ENCODE peak calls at places on chromosome 20, in eight cellular contexts. One of them, this sample, is unnamed.

GRCh38 chr20:50744143-50744792 is 12.9 kb downstream of the PARD6B start:
- DNase-seq in NB4: peak; percentile 31
- DNase-seq in A673: peak; percentile 86
- DNase-seq in ascending aorta: no peak
- DNase-seq in astrocyte: peak; percentile 78
- DNase-seq in epithelial cell of esophagus: peak; percentile 90
- DNase-seq in testis: peak; percentile 84
- DNase-seq in GM12878: no peak
- DNase-seq in this sample: peak; percentile 83

GRCh38 chr20:21609221-21609620 is 95.4 kb upstream of the NKX2-2 start:
- DNase-seq in NB4: no peak
- DNase-seq in A673: peak; percentile 26
- DNase-seq in ascending aorta: no peak
- DNase-seq in astrocyte: no peak
- DNase-seq in epithelial cell of esophagus: peak; percentile 23
- DNase-seq in testis: no peak
- DNase-seq in GM12878: no peak
- DNase-seq in this sample: peak; percentile 30

GRCh38 chr20:24314053-24314452 is 155.4 kb upstream of the SYNDIG1 start:
- DNase-seq in NB4: no peak
- DNase-seq in A673: no peak
- DNase-seq in ascending aorta: no peak
- DNase-seq in astrocyte: no peak
- DNase-seq in epithelial cell of esophagus: no peak
- DNase-seq in testis: no peak
- DNase-seq in GM12878: no peak
- DNase-seq in this sample: no peak

GRCh38 chr20:57742506-57743180 is 32.8 kb upstream of the PMEPA1 start:
- DNase-seq in NB4: no peak
- DNase-seq in A673: no peak
- DNase-seq in ascending aorta: no peak
- DNase-seq in astrocyte: no peak
- DNase-seq in epithelial cell of esophagus: no peak
- DNase-seq in testis: no peak
- DNase-seq in GM12878: no peak
- DNase-seq in this sample: no peak

GRCh38 chr20:63128956-63129355 is 87.0 kb downstream of the YTHDF1 start:
- DNase-seq in NB4: no peak
- DNase-seq in A673: no peak
- DNase-seq in ascending aorta: no peak
- DNase-seq in astrocyte: no peak
- DNase-seq in epithelial cell of esophagus: no peak
- DNase-seq in testis: no peak
- DNase-seq in GM12878: no peak
- DNase-seq in this sample: no peak

GRCh38 chr20:21516861-21517565 is 3.1 kb upstream of the NKX2-2 start:
- DNase-seq in NB4: no peak
- DNase-seq in A673: peak; percentile 44
- DNase-seq in ascending aorta: no peak
- DNase-seq in astrocyte: no peak
- DNase-seq in epithelial cell of esophagus: no peak
- DNase-seq in testis: no peak
- DNase-seq in GM12878: no peak
- DNase-seq in this sample: no peak

GRCh38 chr20:17171750-17172149 is 55.1 kb upstream of the PCSK2 start:
- DNase-seq in NB4: no peak
- DNase-seq in A673: peak; percentile 25
- DNase-seq in ascending aorta: no peak
- DNase-seq in astrocyte: no peak
- DNase-seq in epithelial cell of esophagus: no peak
- DNase-seq in testis: no peak
- DNase-seq in GM12878: no peak
- DNase-seq in this sample: peak; percentile 5

GRCh38 chr20:58374906-58375760 is 13.9 kb upstream of the VAPB start:
- DNase-seq in NB4: no peak
- DNase-seq in A673: peak; percentile 7
- DNase-seq in ascending aorta: no peak
- DNase-seq in astrocyte: peak; percentile 60
- DNase-seq in epithelial cell of esophagus: no peak
- DNase-seq in testis: no peak
- DNase-seq in GM12878: no peak
- DNase-seq in this sample: peak; percentile 58

GRCh38 chr20:15702161-15702560 is 871.1 kb downstream of the KIF16B start:
- DNase-seq in NB4: no peak
- DNase-seq in A673: no peak
- DNase-seq in ascending aorta: no peak
- DNase-seq in astrocyte: peak; percentile 40
- DNase-seq in epithelial cell of esophagus: no peak
- DNase-seq in testis: no peak
- DNase-seq in GM12878: no peak
- DNase-seq in this sample: no peak

GRCh38 chr20:14957416-14957815 is 620.0 kb upstream of the FLRT3 start:
- DNase-seq in NB4: no peak
- DNase-seq in A673: no peak
- DNase-seq in ascending aorta: no peak
- DNase-seq in astrocyte: no peak
- DNase-seq in epithelial cell of esophagus: no peak
- DNase-seq in testis: no peak
- DNase-seq in GM12878: no peak
- DNase-seq in this sample: no peak

GRCh38 chr20:62804632-62805364 is at the start of gene OGFR:
- DNase-seq in NB4: peak; percentile 83
- DNase-seq in A673: peak; percentile 65
- DNase-seq in ascending aorta: no peak
- DNase-seq in astrocyte: peak; percentile 21
- DNase-seq in epithelial cell of esophagus: peak; percentile 51
- DNase-seq in testis: peak; percentile 73
- DNase-seq in GM12878: no peak
- DNase-seq in this sample: peak; percentile 41

GRCh38 chr20:49320460-49320859 is 42.6 kb upstream of the ZNFX1 start:
- DNase-seq in NB4: peak; percentile 28
- DNase-seq in A673: peak; percentile 57
- DNase-seq in ascending aorta: no peak
- DNase-seq in astrocyte: peak; percentile 27
- DNase-seq in epithelial cell of esophagus: peak; percentile 58
- DNase-seq in testis: peak; percentile 34
- DNase-seq in GM12878: no peak
- DNase-seq in this sample: peak; percentile 54

GRCh38 chr20:6381887-6382286 is 259.1 kb upstream of the FERMT1 start:
- DNase-seq in NB4: no peak
- DNase-seq in A673: peak; percentile 47
- DNase-seq in ascending aorta: no peak
- DNase-seq in astrocyte: peak; percentile 11
- DNase-seq in epithelial cell of esophagus: peak; percentile 33
- DNase-seq in testis: no peak
- DNase-seq in GM12878: no peak
- DNase-seq in this sample: no peak

GRCh38 chr20:58981564-58982364 is 708 bp downstream of the NELFCD start:
- DNase-seq in NB4: peak; percentile 50
- DNase-seq in A673: peak; percentile 25
- DNase-seq in ascending aorta: no peak
- DNase-seq in astrocyte: peak; percentile 11
- DNase-seq in epithelial cell of esophagus: peak; percentile 33
- DNase-seq in testis: no peak
- DNase-seq in GM12878: no peak
- DNase-seq in this sample: no peak

GRCh38 chr20:58818585-58819285 is 32.0 kb downstream of the GNAS-AS1 start:
- DNase-seq in NB4: peak; percentile 92
- DNase-seq in A673: no peak
- DNase-seq in ascending aorta: no peak
- DNase-seq in astrocyte: peak; percentile 97
- DNase-seq in epithelial cell of esophagus: peak; percentile 62
- DNase-seq in testis: no peak
- DNase-seq in GM12878: peak; percentile 3
- DNase-seq in this sample: peak; percentile 93

GRCh38 chr20:16709017-16709416 is 20.8 kb upstream of the SNRPB2 start:
- DNase-seq in NB4: peak; percentile 41
- DNase-seq in A673: no peak
- DNase-seq in ascending aorta: no peak
- DNase-seq in astrocyte: no peak
- DNase-seq in epithelial cell of esophagus: no peak
- DNase-seq in testis: no peak
- DNase-seq in GM12878: no peak
- DNase-seq in this sample: no peak

DNA sequence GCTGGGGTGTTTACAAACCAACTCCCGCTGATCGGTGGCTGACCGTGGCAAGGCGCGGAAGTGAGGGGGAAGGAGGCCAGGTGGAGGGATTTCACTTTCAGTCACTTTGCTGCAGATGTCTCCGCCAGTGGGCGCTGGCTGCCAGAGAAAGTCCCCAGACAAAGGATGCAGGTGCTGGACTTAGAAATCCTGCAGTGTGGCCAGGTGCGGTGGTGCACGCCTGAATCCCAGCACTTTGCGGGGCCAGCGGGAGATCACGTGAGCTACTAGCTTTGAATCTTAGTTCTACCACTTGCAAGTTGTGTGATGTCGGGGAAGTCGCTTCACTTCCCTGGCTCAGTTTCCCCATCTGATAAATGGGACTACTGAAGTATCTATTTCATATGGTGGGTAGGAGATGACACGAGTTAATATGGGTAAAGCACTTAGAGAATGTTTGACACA is 180.4 kb downstream of the ZNF217 start:
- DNase-seq in NB4: no peak
- DNase-seq in A673: no peak
- DNase-seq in ascending aorta: no peak
- DNase-seq in astrocyte: no peak
- DNase-seq in epithelial cell of esophagus: peak; percentile 30
- DNase-seq in testis: peak; percentile 38
- DNase-seq in GM12878: peak; percentile 52
- DNase-seq in this sample: no peak
- TF ChIP-seq CTCF in NB4: no peak
- TF ChIP-seq CTCF in A673: no peak
- TF ChIP-seq CTCF in ascending aorta: no peak
- TF ChIP-seq CTCF in astrocyte: no peak
- TF ChIP-seq CTCF in epithelial cell of esophagus: peak; percentile 51
- TF ChIP-seq CTCF in testis: no peak
- TF ChIP-seq CTCF in GM12878: peak; percentile 87
- TF ChIP-seq CTCF in this sample: no peak

GRCh38 chr20:19890358-19891117 is 126.6 kb upstream of the NAA20 start:
- DNase-seq in NB4: no peak
- DNase-seq in A673: no peak
- DNase-seq in ascending aorta: no peak
- DNase-seq in astrocyte: no peak
- DNase-seq in epithelial cell of esophagus: no peak
- DNase-seq in testis: no peak
- DNase-seq in GM12878: no peak
- DNase-seq in this sample: no peak

GRCh38 chr20:19886666-19887288 is 128.7 kb downstream of the RIN2 start:
- DNase-seq in NB4: no peak
- DNase-seq in A673: peak; percentile 8
- DNase-seq in ascending aorta: no peak
- DNase-seq in astrocyte: no peak
- DNase-seq in epithelial cell of esophagus: peak; percentile 50
- DNase-seq in testis: no peak
- DNase-seq in GM12878: no peak
- DNase-seq in this sample: no peak

GRCh38 chr20:19887566-19888268 is 129.4 kb upstream of the NAA20 start:
- DNase-seq in NB4: no peak
- DNase-seq in A673: no peak
- DNase-seq in ascending aorta: no peak
- DNase-seq in astrocyte: peak; percentile 62
- DNase-seq in epithelial cell of esophagus: no peak
- DNase-seq in testis: no peak
- DNase-seq in GM12878: no peak
- DNase-seq in this sample: no peak

GRCh38 chr20:19888269-19888669 is 128.9 kb upstream of the NAA20 start:
- DNase-seq in NB4: no peak
- DNase-seq in A673: no peak
- DNase-seq in ascending aorta: no peak
- DNase-seq in astrocyte: no peak
- DNase-seq in epithelial cell of esophagus: peak; percentile 57
- DNase-seq in testis: no peak
- DNase-seq in GM12878: no peak
- DNase-seq in this sample: no peak

DNA sequence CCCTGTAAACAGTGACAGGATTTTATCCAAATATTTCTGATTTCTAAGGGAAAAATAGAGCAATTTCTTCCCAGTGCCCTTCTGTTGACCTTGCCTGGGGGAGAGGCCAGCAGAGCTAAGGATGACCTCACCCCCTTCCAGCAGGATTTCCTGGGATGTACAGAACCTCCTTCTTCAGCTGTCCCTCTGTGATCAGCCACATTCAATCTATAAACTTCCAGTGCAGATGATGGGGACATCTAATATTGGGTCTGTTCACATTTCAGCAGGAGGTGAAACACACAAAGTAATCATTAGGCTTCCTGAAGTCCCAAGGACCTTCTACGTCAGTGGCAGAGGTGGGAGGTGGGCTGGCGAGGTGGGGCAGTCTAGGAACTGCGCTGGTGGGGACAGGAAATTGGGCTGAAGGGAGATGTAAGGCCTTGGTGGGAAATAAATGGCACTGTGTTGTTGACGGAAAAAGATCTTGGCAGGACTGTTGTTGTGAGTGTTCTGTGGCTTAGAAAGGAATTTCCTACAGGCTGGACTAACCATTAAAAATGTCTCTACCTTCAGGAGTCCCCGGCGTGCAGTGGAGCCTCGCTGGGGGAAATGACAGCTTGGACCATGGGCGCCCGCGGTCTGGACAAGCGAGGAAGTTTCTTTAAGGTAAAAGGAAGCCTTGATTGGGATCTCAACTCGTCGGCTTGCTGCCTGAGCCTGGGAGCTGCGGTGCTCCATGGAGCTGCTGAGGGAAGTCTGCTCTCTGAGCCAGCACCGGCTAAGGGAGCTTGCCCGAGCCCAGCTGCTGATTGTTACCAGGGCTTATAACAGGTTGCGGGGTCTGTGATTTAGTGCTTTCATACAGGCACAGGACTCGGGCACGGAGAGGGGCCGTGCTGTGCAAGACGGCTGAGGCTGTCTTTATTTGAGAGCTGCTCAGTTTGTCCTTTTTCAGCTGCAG is 127.9 kb upstream of the NAA20 start:
- DNase-seq in NB4: no peak
- DNase-seq in A673: no peak
- DNase-seq in ascending aorta: no peak
- DNase-seq in astrocyte: peak; percentile 91
- DNase-seq in epithelial cell of esophagus: peak; percentile 34
- DNase-seq in testis: peak; percentile 38
- DNase-seq in GM12878: no peak
- DNase-seq in this sample: peak; percentile 88
- H3K4me3 ChIP-seq in NB4: no peak overlapping the region
- H3K4me3 ChIP-seq in A673: no peak overlapping the region
- H3K4me3 ChIP-seq in ascending aorta: peak overlapping the region; percentile 54
- H3K4me3 ChIP-seq in astrocyte: peak overlapping the region; percentile 40
- H3K4me3 ChIP-seq in epithelial cell of esophagus: no peak overlapping the region
- H3K4me3 ChIP-seq in testis: no peak overlapping the region
- H3K4me3 ChIP-seq in GM12878: no peak overlapping the region
- H3K4me3 ChIP-seq in this sample: peak overlapping the region; percentile 44

GRCh38 chr20:54456972-54457371 is 18.4 kb upstream of the DOK5 start:
- DNase-seq in NB4: no peak
- DNase-seq in A673: no peak
- DNase-seq in ascending aorta: no peak
- DNase-seq in astrocyte: no peak
- DNase-seq in epithelial cell of esophagus: no peak
- DNase-seq in testis: no peak
- DNase-seq in GM12878: no peak
- DNase-seq in this sample: no peak
- TF ChIP-seq CTCF in NB4: no peak
- TF ChIP-seq CTCF in A673: peak; percentile 43
- TF ChIP-seq CTCF in ascending aorta: peak; percentile 8
- TF ChIP-seq CTCF in astrocyte: no peak
- TF ChIP-seq CTCF in epithelial cell of esophagus: no peak
- TF ChIP-seq CTCF in testis: no peak
- TF ChIP-seq CTCF in GM12878: no peak
- TF ChIP-seq CTCF in this sample: no peak

GRCh38 chr20:60204601-60205000 is 246.4 kb downstream of the CDH26 start:
- DNase-seq in NB4: no peak
- DNase-seq in A673: no peak
- DNase-seq in ascending aorta: no peak
- DNase-seq in astrocyte: no peak
- DNase-seq in epithelial cell of esophagus: no peak
- DNase-seq in testis: no peak
- DNase-seq in GM12878: no peak
- DNase-seq in this sample: no peak
- H3K4me3 ChIP-seq in NB4: no peak overlapping the region
- H3K4me3 ChIP-seq in A673: no peak overlapping the region
- H3K4me3 ChIP-seq in ascending aorta: no peak overlapping the region
- H3K4me3 ChIP-seq in astrocyte: no peak overlapping the region
- H3K4me3 ChIP-seq in epithelial cell of esophagus: no peak overlapping the region
- H3K4me3 ChIP-seq in testis: no peak overlapping the region
- H3K4me3 ChIP-seq in GM12878: no peak overlapping the region
- H3K4me3 ChIP-seq in this sample: no peak overlapping the region

This sample was measured in AG10803.